ENCODE peak calls at places on chromosomes 13 and 19, in nine cellular contexts. L is ovary, Z is A549, O is SK-N-SH, W is K562, M is transverse colon, G is suprapubic skin, S is tibial nerve, Y is upper lobe of left lung. X is an unnamed sample.

GRCh38 chr13:67296511-67296910 is 66.4 kb upstream of the PCDH9 start:
- DNase-seq in G (no peak), Z (no peak), M (no peak), L (no peak), Y (no peak), S (no peak), O (no peak), W (no peak), X (no peak)

GRCh38 chr19:42254083-42254849 is 662 bp downstream of the ERF start:
- DNase-seq in S (peak), Y (peak), W (peak), O (peak), M (peak), L (peak), Z (peak), G (peak), X (peak)

GRCh38 chr19:55114566-55115145 is 2.8 kb downstream of the PPP1R12C start:
- DNase-seq in Z (no peak), O (peak), W (no peak), S (no peak), G (no peak), M (no peak), L (no peak), Y (peak), X (no peak)

GRCh38 chr19:2099054-2099501 is 2.4 kb downstream of the IZUMO4 start:
- DNase-seq in W (no peak), L (no peak), M (no peak), Y (peak), Z (no peak), S (no peak), G (no peak), O (no peak), X (no peak)

GRCh38 chr19:8615813-8616596 is 5.5 kb upstream of the ADAMTS10 start:
- DNase-seq in G (peak), S (peak), O (peak), Z (peak), W (peak), Y (no peak), L (peak), M (peak), X (peak)

GRCh38 chr19:44731622-44732021 is 16.9 kb upstream of the BCL3 start:
- DNase-seq in M (no peak), G (no peak), S (no peak), L (no peak), O (no peak), Z (no peak), W (no peak), Y (no peak), X (no peak)

GRCh38 chr19:12801466-12802266 is at the start of the genes PRDX2 and THSD8:
- DNase-seq in L (peak), Y (peak), G (peak), S (peak), M (peak), O (peak), Z (no peak), W (peak), X (no peak)

GRCh38 chr19:2759392-2759791 is 19.6 kb upstream of the SLC39A3 start:
- DNase-seq in L (no peak), S (no peak), Y (no peak), W (no peak), O (no peak), M (no peak), Z (no peak), G (no peak), X (no peak)

GRCh38 chr19:42076375-42076944 is 494 bp downstream of the ZNF574 start:
- DNase-seq in O (no peak), W (no peak), Y (no peak), S (peak), L (peak), G (peak), M (peak), Z (no peak), X (no peak)

GRCh38 chr13:27654816-27655215 is 33.1 kb downstream of the POLR1D start:
- DNase-seq in L (no peak), Z (no peak), O (no peak), S (no peak), Y (no peak), M (no peak), G (no peak), W (no peak), X (no peak)

GRCh38 chr19:45469835-45470146 is 2.0 kb downstream of the FOSB start:
- DNase-seq in Z (no peak), M (peak), O (peak), S (no peak), W (peak), Y (peak), G (no peak), L (no peak), X (no peak)

GRCh38 chr19:48724796-48725753 is 5.5 kb upstream of the MAMSTR start:
- DNase-seq in Y (peak), W (peak), Z (peak), G (no peak), L (peak), M (peak), O (peak), S (peak), X (no peak)

GRCh38 chr13:27927444-27928352 is 7.9 kb downstream of the PDX1 start:
- DNase-seq in L (no peak), Y (peak), Z (no peak), S (no peak), M (no peak), G (no peak), O (no peak), W (no peak), X (no peak)

GRCh38 chr19:11174336-11174735 is 18.8 kb upstream of the SPC24 start:
- DNase-seq in W (no peak), Y (peak), L (no peak), G (no peak), S (no peak), O (no peak), Z (no peak), M (no peak), X (no peak)

GRCh38 chr13:47076536-47076935 is 179.7 kb upstream of the HTR2A start:
- DNase-seq in W (no peak), Y (no peak), M (no peak), L (no peak), O (no peak), S (no peak), Z (no peak), G (no peak), X (no peak)

GRCh38 chr13:59356607-59357006 is 807.1 kb downstream of the DIAPH3 start:
- DNase-seq in Y (no peak), M (peak), G (no peak), O (no peak), Z (no peak), W (no peak), S (peak), L (peak), X (no peak)

GRCh38 chr13:97015661-97016350 is 21.5 kb upstream of the OXGR1 start:
- DNase-seq in G (no peak), Z (no peak), W (no peak), O (no peak), L (no peak), M (no peak), Y (no peak), S (no peak), X (no peak)

GRCh38 chr13:28494861-28495585 is at the start of gene FLT1:
- DNase-seq in L (no peak), M (no peak), W (no peak), O (peak), Y (peak), S (no peak), G (peak), Z (no peak), X (peak)

GRCh38 chr13:40302351-40302750 is 364.1 kb downstream of the FOXO1 start:
- DNase-seq in M (no peak), Y (no peak), G (no peak), W (no peak), Z (no peak), O (no peak), L (no peak), S (no peak), X (no peak)

GRCh38 chr13:64591981-64592380 is 2638.2 kb downstream of the PCDH9 start:
- DNase-seq in Z (no peak), Y (no peak), L (no peak), O (no peak), S (no peak), G (no peak), M (no peak), W (no peak), X (no peak)

GRCh38 chr19:1621574-1621973 is 16.3 kb upstream of the UQCR11 start:
- DNase-seq in L (no peak), G (no peak), W (no peak), M (no peak), Z (no peak), S (no peak), O (no peak), Y (peak), X (no peak)

GRCh38 chr13:19597523-19597922 is 35.9 kb upstream of the MPHOSPH8 start:
- DNase-seq in S (no peak), L (no peak), W (no peak), Z (peak), O (no peak), Y (no peak), M (no peak), G (no peak), X (no peak)

GRCh38 chr13:45882626-45883025 is 31.1 kb upstream of the SIAH3 start:
- DNase-seq in Y (no peak), M (no peak), Z (no peak), S (no peak), G (no peak), W (no peak), L (no peak), O (no peak), X (no peak)

GRCh38 chr13:55815458-55816033 is 1325.2 kb upstream of the PRR20A start:
- DNase-seq in Y (no peak), O (no peak), M (no peak), G (no peak), S (no peak), W (no peak), L (no peak), Z (no peak), X (no peak)

GRCh38 chr13:35768126-35768525 is 291.6 kb upstream of the MAB21L1 start:
- DNase-seq in Z (no peak), W (no peak), L (no peak), M (no peak), S (no peak), Y (no peak), G (no peak), O (no peak), X (no peak)

GRCh38 chr13:77918391-77919261 is at the start of gene EDNRB:
- DNase-seq in L (peak), S (peak), G (peak), M (peak), W (no peak), Y (peak), Z (no peak), O (peak), X (peak)

GRCh38 chr19:7191946-7192691 is 102.1 kb downstream of the INSR start:
- DNase-seq in S (no peak), O (no peak), M (peak), G (no peak), Y (no peak), W (no peak), Z (no peak), L (no peak), X (no peak)

GRCh38 chr19:37817180-37817911 is 38.0 kb upstream of the ZNF573 start:
- DNase-seq in W (no peak), M (peak), G (peak), Z (no peak), O (peak), Y (peak), L (peak), S (peak), X (peak)

GRCh38 chr19:43422689-43423066 is 8.0 kb downstream of the TEX101 start:
- DNase-seq in Y (no peak), Z (no peak), W (no peak), O (no peak), M (no peak), G (no peak), S (no peak), L (no peak), X (no peak)

GRCh38 chr13:98977568-98978270 is at the start of gene DOCK9:
- DNase-seq in Z (no peak), M (peak), O (no peak), L (peak), Y (peak), W (no peak), G (peak), S (peak), X (peak)

GRCh38 chr13:68540244-68540643 is 1310.1 kb upstream of the PCDH9 start:
- DNase-seq in G (no peak), S (no peak), Y (no peak), L (no peak), O (no peak), Z (no peak), M (no peak), W (no peak), X (no peak)

GRCh38 chr13:68535329-68535728 is 1305.2 kb upstream of the PCDH9 start:
- DNase-seq in W (no peak), M (no peak), L (no peak), S (no peak), O (no peak), G (no peak), Y (no peak), Z (no peak), X (no peak)
- TF ChIP-seq EP300 in W (no peak), M (no peak), L (no peak), S (no peak), O (no peak), G (no peak), Y (no peak), Z (no peak), X (no peak)

GRCh38 chr19:29491995-29492577 is 33.7 kb upstream of the VSTM2B start:
- DNase-seq in Z (no peak), L (no peak), G (no peak), O (no peak), M (no peak), W (no peak), Y (no peak), S (no peak), X (peak)

GRCh38 chr19:29495091-29495490 is 30.7 kb upstream of the VSTM2B start:
- DNase-seq in Y (no peak), S (no peak), M (no peak), O (no peak), Z (no peak), L (no peak), W (no peak), G (no peak), X (no peak)

GRCh38 chr19:29491491-29491890 is 34.3 kb upstream of the VSTM2B start:
- DNase-seq in L (no peak), S (no peak), W (no peak), M (no peak), Z (no peak), O (no peak), Y (no peak), G (no peak), X (peak)

GRCh38 chr19:29495971-29496441 is 29.8 kb upstream of the VSTM2B start:
- DNase-seq in Z (no peak), G (no peak), M (no peak), O (no peak), S (no peak), Y (no peak), W (no peak), L (no peak), X (no peak)

DNA sequence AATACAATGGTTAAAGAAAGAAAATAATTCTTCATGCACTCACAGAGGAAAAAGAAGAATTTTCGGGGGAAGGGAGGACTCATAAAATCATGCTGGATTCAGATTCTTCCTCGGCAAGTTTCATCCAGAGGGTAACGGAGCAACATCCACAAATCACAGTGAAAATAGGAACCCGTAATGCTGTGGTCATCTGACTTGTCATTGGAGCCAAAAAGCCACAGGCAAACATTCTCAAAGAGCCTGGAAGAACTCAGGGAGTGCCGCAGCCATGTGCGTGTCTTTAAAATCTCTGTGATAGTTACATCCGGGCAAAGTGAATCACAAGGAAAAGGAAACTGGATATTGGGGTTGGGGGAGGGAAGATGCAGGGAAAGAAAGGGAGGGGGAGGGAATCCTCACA is 33.0 kb upstream of the VSTM2B start:
- DNase-seq in W (no peak), Z (no peak), S (no peak), L (no peak), Y (no peak), M (no peak), G (no peak), O (no peak), X (no peak)
- TF ChIP-seq EP300 in W (no peak), Z (no peak), S (no peak), L (no peak), Y (no peak), M (no peak), G (no peak), O (no peak), X (no peak)

DNA sequence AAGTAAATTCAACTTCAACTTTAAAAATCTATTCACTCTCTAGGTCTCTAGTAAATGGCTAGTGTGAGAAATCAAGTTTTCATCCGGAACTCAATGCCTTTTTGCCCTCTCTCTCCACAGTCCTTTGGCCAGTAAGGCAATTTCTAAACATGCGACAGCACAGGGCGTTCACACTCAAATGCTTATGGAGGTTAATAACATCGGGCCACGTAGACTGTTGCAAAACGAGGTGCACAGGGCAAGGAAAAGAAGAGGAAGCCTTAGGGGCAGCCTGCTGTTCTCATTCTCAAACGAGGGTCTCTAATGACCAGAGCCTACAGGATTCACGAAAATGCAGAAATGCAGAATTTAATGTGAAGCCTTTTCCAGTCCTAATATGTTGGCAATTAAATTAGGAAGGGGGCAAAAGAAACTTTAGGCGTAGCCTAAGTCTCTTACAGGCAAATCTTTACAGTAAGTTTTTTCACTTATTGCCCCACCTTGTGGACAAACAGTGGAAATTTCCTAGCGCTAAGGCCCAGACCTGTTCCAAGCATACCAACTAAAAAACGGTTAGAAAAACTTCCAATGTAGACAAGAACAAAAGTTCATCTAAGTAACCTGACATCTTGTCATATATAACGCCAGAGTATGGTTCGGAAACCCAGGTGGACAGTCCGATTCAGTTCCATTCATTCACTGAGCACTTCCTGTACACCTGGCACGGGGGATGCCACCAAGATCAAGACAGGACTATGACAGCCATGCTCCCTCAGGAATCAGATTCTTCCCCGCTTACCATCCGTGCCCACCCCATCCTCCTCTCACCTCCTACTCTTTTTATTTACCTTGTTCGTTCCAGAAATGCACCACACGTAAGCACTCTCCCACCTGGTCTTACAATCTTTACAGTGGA is 5.1 kb downstream of the ZAR1L start:
- DNase-seq in W (peak), S (no peak), Y (no peak), M (peak), L (no peak), G (no peak), O (peak), Z (peak), X (no peak)
- TF ChIP-seq EP300 in W (no peak), S (no peak), Y (no peak), M (no peak), L (no peak), G (no peak), O (no peak), Z (no peak), X (no peak)

GRCh38 chr13:48506092-48506701 is 26.7 kb downstream of the RCBTB2 start:
- DNase-seq in L (no peak), O (no peak), W (no peak), M (no peak), Y (peak), S (no peak), G (no peak), Z (no peak), X (no peak)
- TF ChIP-seq EP300 in L (no peak), O (no peak), W (no peak), M (no peak), Y (no peak), S (no peak), G (no peak), Z (no peak), X (no peak)

GRCh38 chr19:17105548-17105947 is 30.0 kb downstream of the MYO9B start:
- DNase-seq in G (no peak), Z (no peak), W (no peak), O (no peak), L (no peak), Y (no peak), M (no peak), S (no peak), X (no peak)

GRCh38 chr19:17109300-17109699 is 33.7 kb downstream of the MYO9B start:
- DNase-seq in O (no peak), Z (no peak), Y (no peak), M (no peak), W (no peak), G (no peak), L (no peak), S (no peak), X (no peak)

GRCh38 chr19:17108453-17108784 is 32.8 kb downstream of the MYO9B start:
- DNase-seq in L (no peak), G (no peak), W (no peak), S (no peak), O (no peak), M (no peak), Y (no peak), Z (no peak), X (no peak)

GRCh38 chr19:17109962-17110598 is 34.5 kb downstream of the MYO9B start:
- DNase-seq in O (no peak), G (no peak), S (peak), M (peak), W (no peak), Y (peak), Z (no peak), L (no peak), X (no peak)

GRCh38 chr19:17107546-17108452 is 32.2 kb downstream of the MYO9B start:
- DNase-seq in Y (peak), M (peak), O (peak), L (peak), W (no peak), Z (peak), S (peak), G (peak), X (no peak)
- TF ChIP-seq EP300 in Y (no peak), M (peak), O (no peak), L (no peak), W (no peak), Z (no peak), S (no peak), G (no peak), X (no peak)

GRCh38 chr13:76440568-76440967 is 445.6 kb downstream of the KCTD12 start:
- DNase-seq in S (no peak), M (no peak), W (no peak), Z (no peak), L (no peak), O (no peak), Y (no peak), G (no peak), X (no peak)

GRCh38 chr13:76438050-76438449 is 448.2 kb downstream of the KCTD12 start:
- DNase-seq in W (no peak), M (no peak), Z (no peak), G (no peak), L (no peak), O (no peak), Y (no peak), S (no peak), X (no peak)
- TF ChIP-seq EP300 in W (no peak), M (no peak), Z (no peak), G (no peak), L (no peak), O (no peak), Y (no peak), S (no peak), X (no peak)